ENCODE peak calls at places on chromosomes 4 and X, in nine cellular contexts. J, Z, A, B, V, M, C, H and L are unnamed samples.

GRCh38 chrX:39335447-39336235 is 534.4 kb downstream of the MID1IP1 start:
- DNase-seq in A (no peak), C (no peak), Z (no peak), V (no peak), J (no peak), M (no peak), H (no peak), B (no peak), L (no peak)

GRCh38 chr4:85005865-85006377 is 39.4 kb upstream of the WDFY3 start:
- DNase-seq in J (no peak), V (no peak), Z (no peak), C (no peak), H (no peak), A (no peak), M (no peak), B (peak; percentile 63), L (no peak)

GRCh38 chrX:50106051-50106450 is 94.8 kb downstream of the AKAP4 start:
- DNase-seq in C (no peak), B (no peak), H (no peak), J (no peak), A (no peak), M (no peak), Z (no peak), V (no peak), L (no peak)

GRCh38 chrX:10485331-10485730 is 135.1 kb downstream of the MID1 start:
- DNase-seq in C (no peak), V (no peak), Z (no peak), M (no peak), B (no peak), J (no peak), A (no peak), H (no peak), L (no peak)

GRCh38 chr4:163755013-163755412 is 260.5 kb downstream of the TMA16 start:
- DNase-seq in H (no peak), B (peak; percentile 2), C (no peak), M (no peak), A (no peak), Z (no peak), V (no peak), J (no peak), L (no peak)

GRCh38 chrX:153766098-153766817 is 2.2 kb downstream of the PLXNB3 start:
- DNase-seq in H (peak; percentile 43), M (peak; percentile 74), B (peak; percentile 63), C (peak; percentile 53), V (no peak), A (no peak), J (peak; percentile 51), Z (peak; percentile 28), L (no peak)

GRCh38 chrX:102858826-102859627 is 78.0 kb upstream of the RAB40AL start:
- DNase-seq in V (no peak), B (no peak), H (no peak), C (no peak), A (no peak), J (no peak), Z (peak; percentile 21), M (no peak), L (no peak)

GRCh38 chr4:54908744-54909143 is 216.7 kb downstream of the KDR start:
- DNase-seq in A (no peak), Z (peak; percentile 24), M (no peak), B (no peak), V (no peak), H (no peak), C (no peak), J (no peak), L (no peak)

GRCh38 chr4:102598759-102599379 is 97.7 kb downstream of the NFKB1 start:
- DNase-seq in C (no peak), J (no peak), B (no peak), H (peak; percentile 56), M (no peak), Z (no peak), V (no peak), A (no peak), L (no peak)

GRCh38 chr4:147782087-147782781 is 50.3 kb downstream of the ARHGAP10 start:
- DNase-seq in C (no peak), Z (no peak), V (no peak), H (no peak), A (no peak), M (no peak), J (no peak), B (no peak), L (no peak)

GRCh38 chr4:11106190-11106589 is 322.5 kb downstream of the HS3ST1 start:
- DNase-seq in B (no peak), A (no peak), M (no peak), V (no peak), C (no peak), H (no peak), J (no peak), Z (no peak), L (no peak)

GRCh38 chr4:4496604-4497372 is 45.1 kb downstream of the STX18 start:
- DNase-seq in A (no peak), H (no peak), M (no peak), C (no peak), J (no peak), V (no peak), B (no peak), Z (no peak), L (no peak)

GRCh38 chrX:16870861-16871584 is 861 bp upstream of the RBBP7 start:
- DNase-seq in V (no peak), B (no peak), H (no peak), Z (peak; percentile 29), J (peak; percentile 69), C (peak; percentile 26), M (peak; percentile 13), A (no peak), L (no peak)

GRCh38 chr4:108556588-108557200 is 63.7 kb upstream of the RPL34 start:
- DNase-seq in M (no peak), B (no peak), V (no peak), Z (no peak), J (no peak), C (no peak), H (no peak), A (no peak), L (no peak)

GRCh38 chrX:49287665-49288064 is 15.8 kb upstream of the GAGE10 start:
- DNase-seq in H (no peak), A (no peak), Z (no peak), J (no peak), B (no peak), C (no peak), M (no peak), V (no peak), L (no peak)

GRCh38 chr4:182478475-182478874 is 235.3 kb downstream of the TENM3 start:
- DNase-seq in J (no peak), C (no peak), M (peak; percentile 25), H (no peak), A (no peak), Z (no peak), V (no peak), B (no peak), L (peak; percentile 3)

GRCh38 chrX:44306336-44306735 is 37.1 kb downstream of the EFHC2 start:
- DNase-seq in V (no peak), M (no peak), B (peak; percentile 38), Z (no peak), H (no peak), C (no peak), A (no peak), J (no peak), L (no peak)

GRCh38 chr4:80202190-80202711 is 4.9 kb downstream of the PRDM8 start:
- DNase-seq in A (peak; percentile 75), H (peak; percentile 82), M (peak; percentile 44), C (peak; percentile 80), B (peak; percentile 87), Z (peak; percentile 92), J (peak; percentile 87), V (peak; percentile 88), L (peak; percentile 64)

GRCh38 chr4:138090145-138090917 is 151.8 kb downstream of the SLC7A11 start:
- DNase-seq in A (peak; percentile 10), Z (peak; percentile 51), H (peak; percentile 13), C (no peak), V (no peak), J (no peak), B (peak; percentile 70), M (peak; percentile 72), L (no peak)

GRCh38 chrX:55389376-55389775 is 62.6 kb upstream of the MAGEH1 start:
- DNase-seq in Z (no peak), J (no peak), V (no peak), M (no peak), C (no peak), H (no peak), B (no peak), A (no peak), L (no peak)

GRCh38 chrX:48071064-48071985 is at the start of gene ZNF630:
- DNase-seq in H (peak; percentile 59), V (peak; percentile 68), Z (peak; percentile 62), B (peak; percentile 82), J (peak; percentile 80), C (peak; percentile 67), A (peak; percentile 26), M (peak; percentile 36), L (peak; percentile 25)

GRCh38 chrX:10233173-10233572 is 76.4 kb downstream of the CLCN4 start:
- DNase-seq in V (no peak), B (no peak), J (no peak), Z (peak; percentile 22), H (no peak), M (no peak), A (no peak), C (no peak), L (no peak)

GRCh38 chr4:45910511-45910910 is 213.3 kb downstream of the GABRG1 start:
- DNase-seq in J (no peak), H (no peak), Z (no peak), A (no peak), V (no peak), B (no peak), C (no peak), M (no peak), L (no peak)

GRCh38 chrX:36978886-36979285 is 29.3 kb upstream of the FAM47C start:
- DNase-seq in H (no peak), V (no peak), Z (no peak), C (no peak), J (no peak), B (peak; percentile 25), M (no peak), A (no peak), L (no peak)

GRCh38 chr4:185742766-185743165 is 69.2 kb downstream of the SORBS2 start:
- DNase-seq in H (no peak), J (peak; percentile 68), C (no peak), M (no peak), Z (no peak), B (peak; percentile 11), A (no peak), V (no peak), L (no peak)

GRCh38 chrX:125150231-125150630 is 169.4 kb upstream of the TEX13C start:
- DNase-seq in B (peak; percentile 34), Z (no peak), V (no peak), C (no peak), J (no peak), H (no peak), M (no peak), A (no peak), L (no peak)

GRCh38 chr4:143089291-143089690 is 95.4 kb upstream of the USP38 start:
- DNase-seq in V (no peak), M (no peak), C (no peak), J (no peak), B (no peak), H (no peak), A (no peak), Z (no peak), L (no peak)